ENCODE peak calls at places on chromosomes 4 and X, in four cellular contexts. E is upper lobe of right lung, M is astrocyte, I is MCF 10A. C is an unnamed sample.

GRCh38 chrX:108036298-108036973 is 8.4 kb upstream of the VSIG1 start:
- DNase-seq in E (no peak), M (peak; percentile 80), I (peak; percentile 80), C (no peak)

GRCh38 chr4:92791876-92792490 is 488.2 kb downstream of the GRID2 start:
- DNase-seq in E (no peak), M (no peak), I (no peak), C (no peak)

GRCh38 chrX:139327355-139327754 is 203.2 kb upstream of the F9 start:
- DNase-seq in E (no peak), M (no peak), I (no peak), C (no peak)

GRCh38 chr4:140156529-140157171 is 2.7 kb upstream of the MAML3 start:
- DNase-seq in E (no peak), M (no peak), I (no peak), C (no peak)

GRCh38 chrX:10630320-10630719 is 9.9 kb upstream of the MID1 start:
- DNase-seq in E (no peak), M (no peak), I (no peak), C (no peak)

GRCh38 chrX:71541546-71542022 is 8.7 kb downstream of the OGT start:
- DNase-seq in E (no peak), M (peak; percentile 53), I (peak; percentile 43), C (no peak)

GRCh38 chrX:149121526-149121925 is 383.6 kb downstream of the IDS start:
- DNase-seq in E (no peak), M (no peak), I (no peak), C (no peak)

GRCh38 chrX:39961441-39961840 is 136.3 kb downstream of the BCOR start:
- DNase-seq in E (no peak), M (no peak), I (no peak), C (no peak)

GRCh38 chr4:40523581-40523980 is 106.1 kb downstream of the RBM47 start:
- DNase-seq in E (no peak), M (no peak), I (no peak), C (no peak)

GRCh38 chrX:9873952-9874351 is 87.7 kb downstream of the SHROOM2 start:
- DNase-seq in E (no peak), M (no peak), I (peak; percentile 61), C (no peak)

GRCh38 chrX:129642641-129643040 is 12.1 kb downstream of the APLN start:
- DNase-seq in E (no peak), M (no peak), I (peak; percentile 69), C (no peak)

GRCh38 chr4:147714575-147715401 is 17.1 kb upstream of the ARHGAP10 start:
- DNase-seq in E (no peak), M (peak; percentile 91), I (peak; percentile 68), C (no peak)

GRCh38 chrX:1442016-1442665 is 10.6 kb downstream of the ASMTL start:
- DNase-seq in E (peak; percentile 51), M (no peak), I (no peak), C (no peak)

GRCh38 chr4:112348488-112349158 is 51.5 kb downstream of the ALPK1 start:
- DNase-seq in E (peak; percentile 63), M (peak; percentile 53), I (peak; percentile 57), C (no peak)

GRCh38 chr4:12399781-12400180 is 971.1 kb upstream of the HS3ST1 start:
- DNase-seq in E (no peak), M (no peak), I (peak; percentile 12), C (no peak)

GRCh38 chrX:41314204-41314603 is 19.8 kb upstream of the DDX3X start:
- DNase-seq in E (no peak), M (no peak), I (no peak), C (no peak)

GRCh38 chr4:82638479-82638878 is 76.7 kb upstream of the TMEM150C start:
- DNase-seq in E (no peak), M (no peak), I (no peak), C (no peak)

GRCh38 chr4:151415978-151416377 is 7.0 kb downstream of the FHIP1A start:
- DNase-seq in E (no peak), M (peak; percentile 87), I (peak; percentile 71), C (no peak)

GRCh38 chr4:42671431-42672194 is 14.7 kb upstream of the ATP8A1 start:
- DNase-seq in E (no peak), M (no peak), I (no peak), C (no peak)

GRCh38 chr4:53924333-53925049 is 139.9 kb downstream of the CHIC2 start:
- DNase-seq in E (no peak), M (no peak), I (no peak), C (no peak)

GRCh38 chr4:185931986-185932385 is 120.0 kb upstream of the SORBS2 start:
- DNase-seq in E (no peak), M (no peak), I (no peak), C (no peak)

GRCh38 chrX:54415534-54416350 is 24.5 kb upstream of the TSR2 start:
- DNase-seq in E (no peak), M (peak; percentile 36), I (no peak), C (no peak)

GRCh38 chr4:101850698-101851097 is 60.2 kb downstream of the BANK1 start:
- DNase-seq in E (no peak), M (no peak), I (no peak), C (no peak)

GRCh38 chrX:141903400-141904155 is at the start of gene MAGEC1:
- DNase-seq in E (no peak), M (no peak), I (no peak), C (no peak)

GRCh38 chr4:4821577-4821976 is 37.9 kb upstream of the MSX1 start:
- DNase-seq in E (no peak), M (no peak), I (no peak), C (no peak)

GRCh38 chr4:10180927-10181744 is 64.5 kb upstream of the WDR1 start:
- DNase-seq in E (no peak), M (no peak), I (peak; percentile 14), C (no peak)

GRCh38 chr4:152309418-152309817 is 226.5 kb downstream of the FBXW7 start:
- DNase-seq in E (no peak), M (no peak), I (no peak), C (no peak)

GRCh38 chr4:79652232-79652631 is 244.2 kb upstream of the GK2 start:
- DNase-seq in E (no peak), M (peak; percentile 75), I (peak; percentile 43), C (no peak)

GRCh38 chrX:71493111-71493613 is 39.7 kb upstream of the OGT start:
- DNase-seq in E (no peak), M (no peak), I (peak; percentile 12), C (no peak)

GRCh38 chrX:102560423-102561068 is 38.8 kb upstream of the ARMCX5 start:
- DNase-seq in E (no peak), M (no peak), I (no peak), C (no peak)

GRCh38 chr4:65589331-65589730 is 81.0 kb downstream of the EPHA5 start:
- DNase-seq in E (no peak), M (no peak), I (no peak), C (no peak)

GRCh38 chr4:5724377-5724776 is 13.4 kb downstream of the EVC start:
- DNase-seq in E (no peak), M (peak; percentile 64), I (no peak), C (no peak)

GRCh38 chrX:133190877-133191738 is 27.0 kb downstream of the TFDP3 start:
- DNase-seq in E (no peak), M (no peak), I (no peak), C (no peak)

GRCh38 chrX:119895843-119896326 is at the start of gene AKAP14:
- DNase-seq in E (no peak), M (no peak), I (no peak), C (no peak)

GRCh38 chrX:38882894-38883620 is 81.8 kb downstream of the MID1IP1 start:
- DNase-seq in E (no peak), M (peak; percentile 94), I (peak; percentile 83), C (no peak)

GRCh38 chr4:27098034-27098433 is 237.4 kb downstream of the STIM2 start:
- DNase-seq in E (no peak), M (no peak), I (no peak), C (no peak)

GRCh38 chrX:106608016-106608415 is 3.8 kb upstream of the RADX start:
- DNase-seq in E (no peak), M (no peak), I (no peak), C (no peak)

DNA sequence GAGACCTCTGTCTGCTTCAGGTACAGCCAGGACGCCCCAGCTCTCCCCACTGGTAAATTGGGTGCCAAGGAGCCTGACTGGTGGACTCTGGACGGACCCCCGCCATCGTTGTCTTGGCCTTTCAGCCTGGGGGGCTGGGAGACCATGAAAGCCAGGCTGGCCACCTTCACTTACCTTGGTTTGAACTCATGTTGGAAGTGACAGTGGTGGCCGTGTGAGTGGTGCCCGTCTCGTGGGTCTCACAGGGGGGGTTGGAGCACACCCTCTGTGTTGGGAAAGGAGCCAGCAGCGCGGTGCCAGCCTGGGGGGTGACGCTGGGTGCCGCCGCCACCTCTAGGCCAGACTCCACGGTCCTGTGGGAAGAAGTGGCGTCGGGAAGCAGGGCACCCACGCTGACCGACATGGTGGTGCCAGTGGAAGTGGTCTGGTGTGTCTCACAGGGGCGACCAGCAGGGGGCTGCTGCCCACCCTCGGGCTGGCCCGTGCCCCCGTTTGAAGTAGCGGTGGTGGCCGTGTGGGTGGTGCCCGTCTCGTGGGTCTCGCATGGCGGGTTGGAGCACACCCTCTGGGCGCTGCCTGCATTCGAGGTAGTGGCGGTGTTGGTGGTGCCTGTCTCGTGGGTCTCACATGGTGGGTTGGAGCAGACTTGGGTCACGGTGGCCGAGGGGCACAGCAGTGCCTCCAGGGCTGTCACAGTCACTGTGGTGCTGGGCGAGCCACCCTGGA is 9.6 kb upstream of the RENBP start:
- DNase-seq in E (no peak), M (no peak), I (no peak), C (no peak)
- TF ChIP-seq CTCF in E (no peak), M (no peak), I (no peak), C (no peak)

GRCh38 chrX:130834149-130834548 is 68.9 kb downstream of the ENOX2 start:
- DNase-seq in E (no peak), M (no peak), I (no peak), C (no peak)
- TF ChIP-seq CTCF in E (no peak), M (no peak), I (no peak), C (no peak)

GRCh38 chr4:67327245-67327860 is 217.9 kb downstream of the CENPC start:
- DNase-seq in E (no peak), M (peak; percentile 16), I (peak; percentile 78), C (peak; percentile 71)

GRCh38 chr4:67333663-67334062 is 211.6 kb downstream of the CENPC start:
- DNase-seq in E (no peak), M (no peak), I (peak; percentile 6), C (no peak)

GRCh38 chr4:67332627-67333026 is 212.7 kb downstream of the CENPC start:
- DNase-seq in E (no peak), M (no peak), I (peak; percentile 33), C (no peak)
- TF ChIP-seq CTCF in E (peak; percentile 22), M (peak; percentile 38), I (peak; percentile 27), C (peak; percentile 56)

DNA sequence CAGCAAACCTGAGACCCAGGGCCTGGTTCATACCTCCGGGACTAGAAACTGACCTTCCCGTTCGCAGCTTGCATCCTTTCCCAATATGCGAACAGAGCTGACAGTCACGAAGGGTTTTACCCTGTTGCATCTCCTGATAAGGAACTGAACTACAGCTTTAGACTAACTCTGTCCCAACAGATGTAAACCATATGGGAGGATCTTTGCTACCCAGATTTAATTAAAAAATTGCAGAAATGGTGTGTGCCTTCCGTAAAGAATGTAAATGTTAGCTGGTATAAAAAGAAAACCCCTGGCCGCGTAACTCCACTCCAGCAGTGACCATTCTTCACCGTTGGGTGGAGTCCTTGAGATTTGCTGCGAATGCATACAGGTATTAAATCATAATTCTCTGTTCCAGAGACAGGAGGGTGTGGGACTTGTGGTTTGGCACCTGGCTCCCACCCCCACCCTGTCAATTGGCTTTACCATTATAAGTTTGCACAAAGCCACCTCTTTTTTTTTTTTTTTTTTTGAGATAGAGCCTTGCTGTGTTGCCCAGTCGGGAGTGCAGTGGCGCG is 40.6 kb upstream of the SORCS2 start:
- DNase-seq in E (no peak), M (no peak), I (peak; percentile 36), C (no peak)
- TF ChIP-seq CTCF in E (no peak), M (peak; percentile 8), I (peak; percentile 18), C (no peak)

C was measured in mesothelial cell of epicardium.